ENCODE peak calls at places on chromosomes 4 and X, in ten cellular contexts. V, R, K, P, F, G, I, H, L and B are unnamed samples.
A peak's percentile ranks its signal among the peaks of the same experiment; 100 is the strongest.

GRCh38 chr4:140092094-140092820 is 61.7 kb downstream of the MAML3 start:
- DNase-seq in V (peak; percentile 98), R (no peak), K (no peak), P (peak; percentile 66), F (peak; percentile 56), G (no peak), I (no peak), H (no peak), L (peak; percentile 54), B (no peak)

GRCh38 chrX:1792636-1793035 is 177.8 kb downstream of the ASMT start:
- DNase-seq in V (no peak), R (no peak), K (no peak), P (no peak), F (no peak), G (no peak), I (no peak), H (no peak), L (no peak), B (no peak)

GRCh38 chr4:26887143-26887542 is 26.5 kb downstream of the STIM2 start:
- DNase-seq in V (no peak), R (no peak), K (no peak), P (no peak), F (no peak), G (no peak), I (no peak), H (no peak), L (no peak), B (no peak)

GRCh38 chr4:65668201-65669007 is 1.9 kb downstream of the EPHA5 start:
- DNase-seq in V (peak; percentile 60), R (no peak), K (no peak), P (peak; percentile 50), F (no peak), G (peak; percentile 58), I (no peak), H (no peak), L (no peak), B (no peak)

GRCh38 chr4:168139336-168139735 is 47.0 kb downstream of the ANXA10 start:
- DNase-seq in V (no peak), R (no peak), K (no peak), P (no peak), F (no peak), G (no peak), I (no peak), H (no peak), L (no peak), B (no peak)

GRCh38 chr4:118746251-118746919 is 61.2 kb downstream of the METTL14 start:
- DNase-seq in V (no peak), R (no peak), K (no peak), P (no peak), F (no peak), G (no peak), I (no peak), H (no peak), L (no peak), B (no peak)

GRCh38 chrX:49165901-49166881 is 3.6 kb downstream of the MAGIX start:
- DNase-seq in V (peak; percentile 96), R (peak; percentile 87), K (peak; percentile 59), P (peak; percentile 87), F (peak; percentile 74), G (peak; percentile 87), I (peak; percentile 85), H (peak; percentile 77), L (peak; percentile 86), B (peak; percentile 65)

GRCh38 chrX:23845316-23845932 is 62.3 kb downstream of the APOO start:
- DNase-seq in V (no peak), R (no peak), K (no peak), P (no peak), F (no peak), G (no peak), I (no peak), H (no peak), L (no peak), B (no peak)

GRCh38 chr4:140533951-140534480 is 10.0 kb downstream of the ELMOD2 start:
- DNase-seq in V (no peak), R (no peak), K (no peak), P (no peak), F (no peak), G (no peak), I (no peak), H (no peak), L (no peak), B (no peak)

GRCh38 chrX:7641141-7641540 is 201.8 kb upstream of the VCX start:
- DNase-seq in V (no peak), R (no peak), K (no peak), P (no peak), F (no peak), G (no peak), I (no peak), H (no peak), L (no peak), B (no peak)

GRCh38 chr4:99013884-99014523 is 18.5 kb downstream of the METAP1 start:
- DNase-seq in V (no peak), R (no peak), K (no peak), P (no peak), F (no peak), G (no peak), I (no peak), H (no peak), L (no peak), B (no peak)

GRCh38 chr4:108685036-108685686 is 34.8 kb downstream of the OSTC start:
- DNase-seq in V (no peak), R (no peak), K (no peak), P (no peak), F (no peak), G (no peak), I (no peak), H (no peak), L (no peak), B (no peak)

GRCh38 chrX:82961129-82961528 is 547.0 kb upstream of the POU3F4 start:
- DNase-seq in V (peak; percentile 78), R (peak; percentile 46), K (no peak), P (no peak), F (no peak), G (no peak), I (no peak), H (no peak), L (no peak), B (no peak)

GRCh38 chr4:173218411-173219125 is 50.0 kb downstream of the GALNT7 start:
- DNase-seq in V (peak; percentile 88), R (no peak), K (no peak), P (no peak), F (no peak), G (no peak), I (no peak), H (no peak), L (no peak), B (no peak)

GRCh38 chr4:23163649-23164436 is 471.1 kb downstream of the GBA3 start:
- DNase-seq in V (peak; percentile 63), R (no peak), K (no peak), P (no peak), F (no peak), G (no peak), I (no peak), H (no peak), L (no peak), B (no peak)

GRCh38 chr4:67674098-67674497 is 26.9 kb downstream of the UBA6 start:
- DNase-seq in V (peak; percentile 92), R (no peak), K (no peak), P (no peak), F (no peak), G (no peak), I (no peak), H (no peak), L (no peak), B (no peak)

GRCh38 chr4:75953509-75953908 is 12.7 kb upstream of the NAAA start:
- DNase-seq in V (no peak), R (no peak), K (no peak), P (no peak), F (no peak), G (no peak), I (no peak), H (no peak), L (no peak), B (no peak)
- H3K36me3 ChIP-seq in V (peaks cover 11% of the 10 kb centered on the region), R (peaks cover 18% of the 10 kb centered on the region), K (peaks cover 54% of the 10 kb centered on the region), P (peaks cover 91% of the 10 kb centered on the region), F (peaks cover 91% of the 10 kb centered on the region), G (peaks cover 91% of the 10 kb centered on the region), I (peaks cover 7% of the 10 kb centered on the region), H (peaks cover 31% of the 10 kb centered on the region), L (peaks cover 99% of the 10 kb centered on the region), B (peaks cover 21% of the 10 kb centered on the region)

DNA sequence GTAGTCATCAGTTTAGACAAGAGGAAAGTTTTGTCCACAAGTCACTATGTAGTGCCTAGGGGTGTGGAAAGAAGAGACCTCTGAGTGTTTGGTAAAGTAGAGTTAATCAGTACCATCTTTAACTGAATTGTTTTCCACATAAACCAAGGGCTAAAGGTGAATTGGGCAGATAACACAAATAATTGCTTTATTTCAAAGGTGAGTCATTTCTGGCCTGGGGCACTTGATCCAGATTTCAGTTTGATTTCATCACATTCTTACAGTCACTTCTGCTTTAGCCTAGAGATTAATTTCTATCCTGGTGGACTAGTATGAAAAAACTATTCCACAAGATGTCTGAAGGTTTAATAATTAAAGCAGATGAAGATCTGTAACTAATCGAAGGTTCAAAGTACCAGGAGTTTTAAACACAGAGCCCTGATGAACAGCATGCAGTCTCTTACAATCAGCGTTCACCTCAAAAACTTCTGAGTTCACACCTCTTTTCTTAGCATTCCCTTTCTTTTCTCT is 74.5 kb upstream of the BOD1L1 start:
- DNase-seq in V (peak; percentile 14), R (no peak), K (no peak), P (no peak), F (no peak), G (no peak), I (no peak), H (no peak), L (no peak), B (peak; percentile 50)
- H3K36me3 ChIP-seq in V (no peaks in the 10 kb centered on the region), R (no peaks in the 10 kb centered on the region), K (no peaks in the 10 kb centered on the region), P (no peaks in the 10 kb centered on the region), F (no peaks in the 10 kb centered on the region), G (no peaks in the 10 kb centered on the region), I (no peaks in the 10 kb centered on the region), H (no peaks in the 10 kb centered on the region), L (no peaks in the 10 kb centered on the region), B (no peaks in the 10 kb centered on the region)

DNA sequence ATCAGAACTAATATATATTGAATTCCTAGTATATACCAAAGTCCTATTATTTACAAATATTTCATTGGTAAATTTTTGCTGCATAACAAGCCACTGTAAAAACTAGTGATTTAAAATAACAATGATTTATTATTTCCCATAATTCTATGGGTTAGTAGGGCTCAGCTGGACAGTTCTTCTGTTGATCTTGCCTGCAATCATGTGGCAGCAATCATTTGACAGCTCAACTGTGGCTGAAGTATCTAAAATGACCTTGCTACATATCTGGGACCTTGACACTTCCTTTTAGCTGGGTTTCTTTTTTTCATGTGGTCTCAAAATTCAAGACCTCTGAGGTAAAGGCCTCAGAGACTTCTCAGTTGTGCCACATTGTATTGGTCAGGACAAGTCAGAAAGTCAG is 598.5 kb upstream of the PITX2 start:
- DNase-seq in V (no peak), R (no peak), K (no peak), P (no peak), F (no peak), G (no peak), I (no peak), H (no peak), L (no peak), B (no peak)
- H3K36me3 ChIP-seq in V (no peaks in the 10 kb centered on the region), R (no peaks in the 10 kb centered on the region), K (no peaks in the 10 kb centered on the region), P (no peaks in the 10 kb centered on the region), F (no peaks in the 10 kb centered on the region), G (no peaks in the 10 kb centered on the region), I (no peaks in the 10 kb centered on the region), H (no peaks in the 10 kb centered on the region), L (no peaks in the 10 kb centered on the region), B (no peaks in the 10 kb centered on the region)

DNA sequence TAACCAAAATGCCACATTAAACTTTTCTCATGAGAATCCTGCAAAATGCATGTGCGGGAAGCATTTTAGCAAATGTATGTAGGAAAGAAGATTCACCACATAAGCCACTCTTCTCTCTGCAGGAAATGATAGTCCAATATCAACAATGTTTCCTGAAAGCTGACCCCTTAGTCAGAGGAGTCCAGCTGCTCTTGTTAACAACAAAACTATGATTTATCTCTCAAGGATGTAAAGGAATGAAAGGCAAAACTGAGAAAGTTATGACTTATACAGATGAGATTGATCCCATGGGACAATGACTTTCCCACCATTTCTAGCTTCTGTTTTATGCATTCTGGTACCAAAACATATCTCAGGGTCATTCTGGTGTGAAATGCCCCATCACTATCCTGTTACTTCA is 125.0 kb upstream of the EDNRA start:
- DNase-seq in V (no peak), R (no peak), K (no peak), P (no peak), F (no peak), G (no peak), I (no peak), H (no peak), L (no peak), B (no peak)
- H3K36me3 ChIP-seq in V (no peaks in the 10 kb centered on the region), R (no peaks in the 10 kb centered on the region), K (no peaks in the 10 kb centered on the region), P (no peaks in the 10 kb centered on the region), F (no peaks in the 10 kb centered on the region), G (no peaks in the 10 kb centered on the region), I (no peaks in the 10 kb centered on the region), H (no peaks in the 10 kb centered on the region), L (no peaks in the 10 kb centered on the region), B (no peaks in the 10 kb centered on the region)